ENCODE peak calls at places on chromosome 1, in seven cellular contexts. W, Z, I, C, M, P and Q are unnamed samples.

GRCh38 chr1:48202030-48202752 is 20.3 kb upstream of the SLC5A9 start:
- DNase-seq in W (peak; percentile 78), Z (peak; percentile 75), I (peak; percentile 52), C (peak; percentile 69), M (peak; percentile 31), P (peak; percentile 79), Q (peak; percentile 72)

GRCh38 chr1:1250828-1251284 is 4.3 kb upstream of the C1QTNF12 start:
- DNase-seq in W (no peak), Z (peak; percentile 64), I (no peak), C (no peak), M (peak; percentile 42), P (no peak), Q (no peak)

GRCh38 chr1:155940531-155940992 is 876 bp upstream of the RXFP4 start:
- DNase-seq in W (peak; percentile 87), Z (no peak), I (no peak), C (no peak), M (no peak), P (no peak), Q (peak; percentile 82)

GRCh38 chr1:222535455-222535854 is 12.4 kb downstream of the HHIPL2 start:
- DNase-seq in W (no peak), Z (no peak), I (no peak), C (no peak), M (no peak), P (no peak), Q (no peak)

GRCh38 chr1:85577421-85578320 is 2.9 kb upstream of the CCN1 start:
- DNase-seq in W (peak; percentile 87), Z (no peak), I (no peak), C (peak; percentile 17), M (no peak), P (no peak), Q (no peak)

GRCh38 chr1:43952731-43953350 is 6.1 kb downstream of the IPO13 start:
- DNase-seq in W (peak; percentile 46), Z (no peak), I (no peak), C (peak; percentile 88), M (no peak), P (no peak), Q (no peak)

GRCh38 chr1:150009604-150010387 is 730 bp downstream of the OTUD7B start:
- DNase-seq in W (peak; percentile 88), Z (peak; percentile 68), I (peak; percentile 32), C (peak; percentile 64), M (peak; percentile 47), P (no peak), Q (peak; percentile 93)

GRCh38 chr1:166843769-166844596 is 4.7 kb downstream of the POGK start:
- DNase-seq in W (no peak), Z (no peak), I (no peak), C (no peak), M (no peak), P (no peak), Q (no peak)

GRCh38 chr1:44694863-44695478 is 20.5 kb downstream of the ARMH1 start:
- DNase-seq in W (no peak), Z (no peak), I (no peak), C (no peak), M (no peak), P (no peak), Q (no peak)

GRCh38 chr1:16028237-16029002 is 6.6 kb downstream of the CLCNKA start:
- DNase-seq in W (no peak), Z (no peak), I (no peak), C (no peak), M (no peak), P (no peak), Q (no peak)

GRCh38 chr1:173405281-173405680 is 71.9 kb upstream of the PRDX6 start:
- DNase-seq in W (no peak), Z (no peak), I (no peak), C (no peak), M (no peak), P (no peak), Q (no peak)

GRCh38 chr1:54413295-54413694 is 7.1 kb upstream of the SSBP3 start:
- DNase-seq in W (peak; percentile 80), Z (peak; percentile 20), I (no peak), C (no peak), M (no peak), P (no peak), Q (peak; percentile 58)

GRCh38 chr1:109482242-109482641 is 1.5 kb upstream of the ATXN7L2 start:
- DNase-seq in W (no peak), Z (no peak), I (no peak), C (no peak), M (no peak), P (no peak), Q (no peak)

GRCh38 chr1:201169203-201169602 is 14.9 kb upstream of the TMEM9 start:
- DNase-seq in W (no peak), Z (no peak), I (no peak), C (no peak), M (no peak), P (no peak), Q (no peak)

GRCh38 chr1:183882328-183883167 is 77.6 kb downstream of the RGL1 start:
- DNase-seq in W (no peak), Z (no peak), I (no peak), C (no peak), M (no peak), P (no peak), Q (no peak)

GRCh38 chr1:156859523-156860112 is 701 bp upstream of the INSRR start:
- DNase-seq in W (peak; percentile 50), Z (no peak), I (peak; percentile 63), C (peak; percentile 67), M (no peak), P (no peak), Q (peak; percentile 36)

GRCh38 chr1:28877132-28877781 is 37.1 kb upstream of the EPB41 start:
- DNase-seq in W (peak; percentile 81), Z (peak; percentile 80), I (peak; percentile 68), C (peak; percentile 70), M (peak; percentile 71), P (peak; percentile 84), Q (peak; percentile 71)

GRCh38 chr1:51792864-51793263 is 85.7 kb downstream of the NRDC start:
- DNase-seq in W (no peak), Z (no peak), I (no peak), C (no peak), M (no peak), P (no peak), Q (peak; percentile 71)